ENCODE peak calls at places on chromosomes 4 and X, in nine cellular contexts. One of them, this sample, is unnamed. For H3K36me3, the result is how much of the 10 kb centered on the place peaks cover.

GRCh38 chr4:52954771-52955170 is 92.7 kb downstream of the RASL11B start:
- DNase-seq in SK-N-SH: no peak
- DNase-seq in PC-9: no peak
- DNase-seq in GM06990: no peak
- DNase-seq in pancreas: no peak
- DNase-seq in ascending aorta: no peak
- DNase-seq in neural progenitor cell: no peak
- DNase-seq in heart left ventricle: no peak
- DNase-seq in endothelial cell of umbilical vein: no peak
- DNase-seq in this sample: no peak

GRCh38 chr4:101123231-101123630 is 224.1 kb downstream of the PPP3CA start:
- DNase-seq in SK-N-SH: no peak
- DNase-seq in PC-9: no peak
- DNase-seq in GM06990: no peak
- DNase-seq in pancreas: no peak
- DNase-seq in ascending aorta: no peak
- DNase-seq in neural progenitor cell: no peak
- DNase-seq in heart left ventricle: no peak
- DNase-seq in endothelial cell of umbilical vein: no peak
- DNase-seq in this sample: no peak

GRCh38 chr4:8725845-8726244 is 133.3 kb downstream of the CPZ start:
- DNase-seq in SK-N-SH: no peak
- DNase-seq in PC-9: no peak
- DNase-seq in GM06990: no peak
- DNase-seq in pancreas: no peak
- DNase-seq in ascending aorta: peak
- DNase-seq in neural progenitor cell: no peak
- DNase-seq in heart left ventricle: no peak
- DNase-seq in endothelial cell of umbilical vein: no peak
- DNase-seq in this sample: no peak

GRCh38 chr4:142705820-142706219 is 140.3 kb downstream of the INPP4B start:
- DNase-seq in SK-N-SH: no peak
- DNase-seq in PC-9: no peak
- DNase-seq in GM06990: no peak
- DNase-seq in pancreas: no peak
- DNase-seq in ascending aorta: no peak
- DNase-seq in neural progenitor cell: no peak
- DNase-seq in heart left ventricle: no peak
- DNase-seq in endothelial cell of umbilical vein: no peak
- DNase-seq in this sample: no peak

GRCh38 chr4:25190407-25190806 is 30.2 kb upstream of the SEPSECS start:
- DNase-seq in SK-N-SH: no peak
- DNase-seq in PC-9: no peak
- DNase-seq in GM06990: no peak
- DNase-seq in pancreas: no peak
- DNase-seq in ascending aorta: no peak
- DNase-seq in neural progenitor cell: no peak
- DNase-seq in heart left ventricle: no peak
- DNase-seq in endothelial cell of umbilical vein: no peak
- DNase-seq in this sample: no peak

GRCh38 chr4:63524764-63525163 is 884.5 kb downstream of the TECRL start:
- DNase-seq in SK-N-SH: no peak
- DNase-seq in PC-9: no peak
- DNase-seq in GM06990: no peak
- DNase-seq in pancreas: no peak
- DNase-seq in ascending aorta: no peak
- DNase-seq in neural progenitor cell: no peak
- DNase-seq in heart left ventricle: no peak
- DNase-seq in endothelial cell of umbilical vein: no peak
- DNase-seq in this sample: no peak

GRCh38 chr4:15695240-15695699 is 7.6 kb upstream of the BST1 start:
- DNase-seq in SK-N-SH: no peak
- DNase-seq in PC-9: peak
- DNase-seq in GM06990: no peak
- DNase-seq in pancreas: no peak
- DNase-seq in ascending aorta: no peak
- DNase-seq in neural progenitor cell: peak
- DNase-seq in heart left ventricle: no peak
- DNase-seq in endothelial cell of umbilical vein: peak
- DNase-seq in this sample: peak

GRCh38 chr4:187547281-187547680 is 448.3 kb upstream of the ZFP42 start:
- DNase-seq in SK-N-SH: no peak
- DNase-seq in PC-9: no peak
- DNase-seq in GM06990: no peak
- DNase-seq in pancreas: no peak
- DNase-seq in ascending aorta: no peak
- DNase-seq in neural progenitor cell: no peak
- DNase-seq in heart left ventricle: no peak
- DNase-seq in endothelial cell of umbilical vein: no peak
- DNase-seq in this sample: peak

GRCh38 chr4:7435411-7436095 is 823 bp upstream of the PSAPL1 start:
- DNase-seq in SK-N-SH: no peak
- DNase-seq in PC-9: no peak
- DNase-seq in GM06990: no peak
- DNase-seq in pancreas: no peak
- DNase-seq in ascending aorta: no peak
- DNase-seq in neural progenitor cell: no peak
- DNase-seq in heart left ventricle: peak
- DNase-seq in endothelial cell of umbilical vein: no peak
- DNase-seq in this sample: no peak

GRCh38 chr4:112203593-112203992 is 28.0 kb upstream of the AP1AR start:
- DNase-seq in SK-N-SH: no peak
- DNase-seq in PC-9: no peak
- DNase-seq in GM06990: no peak
- DNase-seq in pancreas: no peak
- DNase-seq in ascending aorta: no peak
- DNase-seq in neural progenitor cell: no peak
- DNase-seq in heart left ventricle: no peak
- DNase-seq in endothelial cell of umbilical vein: no peak
- DNase-seq in this sample: no peak

GRCh38 chrX:124358796-124359386 is 12.5 kb downstream of the SH2D1A start:
- DNase-seq in SK-N-SH: no peak
- DNase-seq in PC-9: no peak
- DNase-seq in GM06990: no peak
- DNase-seq in pancreas: no peak
- DNase-seq in ascending aorta: no peak
- DNase-seq in neural progenitor cell: no peak
- DNase-seq in heart left ventricle: no peak
- DNase-seq in endothelial cell of umbilical vein: no peak
- DNase-seq in this sample: no peak

GRCh38 chrX:150517303-150517896 is 51.0 kb upstream of the MTM1 start:
- DNase-seq in SK-N-SH: no peak
- DNase-seq in PC-9: no peak
- DNase-seq in GM06990: no peak
- DNase-seq in pancreas: no peak
- DNase-seq in ascending aorta: no peak
- DNase-seq in neural progenitor cell: no peak
- DNase-seq in heart left ventricle: no peak
- DNase-seq in endothelial cell of umbilical vein: no peak
- DNase-seq in this sample: no peak

GRCh38 chrX:8235026-8235425 is 64.0 kb upstream of the VCX2 start:
- DNase-seq in SK-N-SH: no peak
- DNase-seq in PC-9: no peak
- DNase-seq in GM06990: no peak
- DNase-seq in pancreas: no peak
- DNase-seq in ascending aorta: no peak
- DNase-seq in neural progenitor cell: no peak
- DNase-seq in heart left ventricle: no peak
- DNase-seq in endothelial cell of umbilical vein: no peak
- DNase-seq in this sample: no peak

GRCh38 chr4:72179342-72179741 is 147.5 kb downstream of the NPFFR2 start:
- DNase-seq in SK-N-SH: no peak
- DNase-seq in PC-9: no peak
- DNase-seq in GM06990: no peak
- DNase-seq in pancreas: no peak
- DNase-seq in ascending aorta: no peak
- DNase-seq in neural progenitor cell: no peak
- DNase-seq in heart left ventricle: no peak
- DNase-seq in endothelial cell of umbilical vein: no peak
- DNase-seq in this sample: no peak
- H3K36me3 ChIP-seq in SK-N-SH: under half
- H3K36me3 ChIP-seq in PC-9: under half
- H3K36me3 ChIP-seq in GM06990: under half
- H3K36me3 ChIP-seq in pancreas: under half
- H3K36me3 ChIP-seq in ascending aorta: under half
- H3K36me3 ChIP-seq in neural progenitor cell: under half
- H3K36me3 ChIP-seq in heart left ventricle: under half
- H3K36me3 ChIP-seq in endothelial cell of umbilical vein: under half
- H3K36me3 ChIP-seq in this sample: under half

GRCh38 chr4:146113171-146113570 is 62.3 kb upstream of the LSM6 start:
- DNase-seq in SK-N-SH: no peak
- DNase-seq in PC-9: no peak
- DNase-seq in GM06990: no peak
- DNase-seq in pancreas: no peak
- DNase-seq in ascending aorta: no peak
- DNase-seq in neural progenitor cell: no peak
- DNase-seq in heart left ventricle: no peak
- DNase-seq in endothelial cell of umbilical vein: no peak
- DNase-seq in this sample: no peak
- TF ChIP-seq CTCF in SK-N-SH: no peak
- TF ChIP-seq CTCF in PC-9: no peak
- TF ChIP-seq CTCF in GM06990: no peak
- TF ChIP-seq CTCF in pancreas: no peak
- TF ChIP-seq CTCF in ascending aorta: no peak
- TF ChIP-seq CTCF in neural progenitor cell: no peak
- TF ChIP-seq CTCF in heart left ventricle: no peak
- TF ChIP-seq CTCF in endothelial cell of umbilical vein: no peak
- TF ChIP-seq CTCF in this sample: no peak

GRCh38 chrX:53715336-53715924 is 28.9 kb upstream of the HUWE1 start:
- DNase-seq in SK-N-SH: no peak
- DNase-seq in PC-9: peak
- DNase-seq in GM06990: peak
- DNase-seq in pancreas: no peak
- DNase-seq in ascending aorta: no peak
- DNase-seq in neural progenitor cell: no peak
- DNase-seq in heart left ventricle: no peak
- DNase-seq in endothelial cell of umbilical vein: no peak
- DNase-seq in this sample: no peak
- H3K4me3 ChIP-seq in SK-N-SH: no peak
- H3K4me3 ChIP-seq in PC-9: no peak
- H3K4me3 ChIP-seq in GM06990: peak
- H3K4me3 ChIP-seq in pancreas: no peak
- H3K4me3 ChIP-seq in ascending aorta: no peak
- H3K4me3 ChIP-seq in neural progenitor cell: no peak
- H3K4me3 ChIP-seq in heart left ventricle: no peak
- H3K4me3 ChIP-seq in endothelial cell of umbilical vein: no peak
- H3K4me3 ChIP-seq in this sample: no peak

GRCh38 chr4:39452860-39453587 is 5.7 kb downstream of the RPL9 start:
- DNase-seq in SK-N-SH: no peak
- DNase-seq in PC-9: no peak
- DNase-seq in GM06990: no peak
- DNase-seq in pancreas: no peak
- DNase-seq in ascending aorta: no peak
- DNase-seq in neural progenitor cell: no peak
- DNase-seq in heart left ventricle: no peak
- DNase-seq in endothelial cell of umbilical vein: no peak
- DNase-seq in this sample: no peak

GRCh38 chr4:39455486-39455885 is 3.2 kb downstream of the RPL9 start:
- DNase-seq in SK-N-SH: no peak
- DNase-seq in PC-9: no peak
- DNase-seq in GM06990: no peak
- DNase-seq in pancreas: no peak
- DNase-seq in ascending aorta: no peak
- DNase-seq in neural progenitor cell: no peak
- DNase-seq in heart left ventricle: no peak
- DNase-seq in endothelial cell of umbilical vein: no peak
- DNase-seq in this sample: no peak

GRCh38 chr4:39452153-39452859 is 6.4 kb downstream of the RPL9 start:
- DNase-seq in SK-N-SH: no peak
- DNase-seq in PC-9: no peak
- DNase-seq in GM06990: no peak
- DNase-seq in pancreas: no peak
- DNase-seq in ascending aorta: no peak
- DNase-seq in neural progenitor cell: no peak
- DNase-seq in heart left ventricle: no peak
- DNase-seq in endothelial cell of umbilical vein: no peak
- DNase-seq in this sample: no peak

GRCh38 chr4:39451423-39452023 is 7.2 kb downstream of the RPL9 start:
- DNase-seq in SK-N-SH: no peak
- DNase-seq in PC-9: no peak
- DNase-seq in GM06990: no peak
- DNase-seq in pancreas: no peak
- DNase-seq in ascending aorta: no peak
- DNase-seq in neural progenitor cell: no peak
- DNase-seq in heart left ventricle: no peak
- DNase-seq in endothelial cell of umbilical vein: no peak
- DNase-seq in this sample: no peak

GRCh38 chr4:39453738-39454137 is 5.0 kb downstream of the RPL9 start:
- DNase-seq in SK-N-SH: no peak
- DNase-seq in PC-9: no peak
- DNase-seq in GM06990: no peak
- DNase-seq in pancreas: no peak
- DNase-seq in ascending aorta: no peak
- DNase-seq in neural progenitor cell: no peak
- DNase-seq in heart left ventricle: no peak
- DNase-seq in endothelial cell of umbilical vein: no peak
- DNase-seq in this sample: no peak
- H3K36me3 ChIP-seq in SK-N-SH: half or more
- H3K36me3 ChIP-seq in PC-9: half or more
- H3K36me3 ChIP-seq in GM06990: under half
- H3K36me3 ChIP-seq in pancreas: under half
- H3K36me3 ChIP-seq in ascending aorta: half or more
- H3K36me3 ChIP-seq in neural progenitor cell: under half
- H3K36me3 ChIP-seq in heart left ventricle: half or more
- H3K36me3 ChIP-seq in endothelial cell of umbilical vein: under half
- H3K36me3 ChIP-seq in this sample: under half

GRCh38 chr4:28229092-28229491 is 1368.5 kb downstream of the STIM2 start:
- DNase-seq in SK-N-SH: no peak
- DNase-seq in PC-9: peak
- DNase-seq in GM06990: no peak
- DNase-seq in pancreas: no peak
- DNase-seq in ascending aorta: no peak
- DNase-seq in neural progenitor cell: peak
- DNase-seq in heart left ventricle: no peak
- DNase-seq in endothelial cell of umbilical vein: no peak
- DNase-seq in this sample: no peak

GRCh38 chr4:28226962-28227361 is 1366.3 kb downstream of the STIM2 start:
- DNase-seq in SK-N-SH: no peak
- DNase-seq in PC-9: no peak
- DNase-seq in GM06990: no peak
- DNase-seq in pancreas: no peak
- DNase-seq in ascending aorta: no peak
- DNase-seq in neural progenitor cell: no peak
- DNase-seq in heart left ventricle: no peak
- DNase-seq in endothelial cell of umbilical vein: no peak
- DNase-seq in this sample: no peak

GRCh38 chr4:28225005-28225404 is 1364.4 kb downstream of the STIM2 start:
- DNase-seq in SK-N-SH: no peak
- DNase-seq in PC-9: peak
- DNase-seq in GM06990: no peak
- DNase-seq in pancreas: no peak
- DNase-seq in ascending aorta: no peak
- DNase-seq in neural progenitor cell: peak
- DNase-seq in heart left ventricle: no peak
- DNase-seq in endothelial cell of umbilical vein: peak
- DNase-seq in this sample: no peak

GRCh38 chr4:28228575-28228974 is 1367.9 kb downstream of the STIM2 start:
- DNase-seq in SK-N-SH: no peak
- DNase-seq in PC-9: no peak
- DNase-seq in GM06990: no peak
- DNase-seq in pancreas: no peak
- DNase-seq in ascending aorta: no peak
- DNase-seq in neural progenitor cell: no peak
- DNase-seq in heart left ventricle: no peak
- DNase-seq in endothelial cell of umbilical vein: no peak
- DNase-seq in this sample: no peak

GRCh38 chr4:28225689-28226353 is 1365.2 kb downstream of the STIM2 start:
- DNase-seq in SK-N-SH: no peak
- DNase-seq in PC-9: no peak
- DNase-seq in GM06990: no peak
- DNase-seq in pancreas: no peak
- DNase-seq in ascending aorta: no peak
- DNase-seq in neural progenitor cell: no peak
- DNase-seq in heart left ventricle: no peak
- DNase-seq in endothelial cell of umbilical vein: peak
- DNase-seq in this sample: no peak
- TF ChIP-seq CTCF in SK-N-SH: peak
- TF ChIP-seq CTCF in PC-9: no peak
- TF ChIP-seq CTCF in GM06990: no peak
- TF ChIP-seq CTCF in pancreas: no peak
- TF ChIP-seq CTCF in ascending aorta: no peak
- TF ChIP-seq CTCF in neural progenitor cell: peak
- TF ChIP-seq CTCF in heart left ventricle: no peak
- TF ChIP-seq CTCF in endothelial cell of umbilical vein: no peak
- TF ChIP-seq CTCF in this sample: no peak